ENCODE peak calls at places on chromosomes 4 and X, in eight cellular contexts. T, K, J, L, Y, O, M and D are unnamed samples.

GRCh38 chr4:82431026-82431745 is 796 bp downstream of the ENOPH1 start:
- DNase-seq in L (no peak), Y (no peak), M (no peak), T (peak), K (peak), J (no peak), O (peak), D (peak)

GRCh38 chr4:119977135-119977534 is 89.5 kb downstream of the MAD2L1 start:
- DNase-seq in Y (no peak), M (no peak), L (no peak), T (no peak), O (no peak), J (no peak), K (no peak), D (no peak)

GRCh38 chrX:47927212-47927611 is 76.6 kb downstream of the ZNF182 start:
- DNase-seq in K (no peak), L (no peak), Y (no peak), J (no peak), O (no peak), T (no peak), M (no peak), D (no peak)

GRCh38 chr4:158411180-158411721 is 110.4 kb upstream of the RXFP1 start:
- DNase-seq in M (no peak), K (no peak), L (no peak), Y (no peak), O (no peak), T (no peak), J (no peak), D (no peak)

GRCh38 chr4:88062843-88063242 is 55.4 kb downstream of the PKD2 start:
- DNase-seq in M (no peak), T (no peak), Y (no peak), O (no peak), J (peak), K (no peak), L (no peak), D (no peak)

GRCh38 chrX:12701625-12702024 is 89.6 kb upstream of the PRPS2 start:
- DNase-seq in K (no peak), O (peak), M (peak), T (peak), J (peak), Y (peak), L (peak), D (peak)

GRCh38 chrX:147174596-147174995 is 360.1 kb upstream of the CXorf51A start:
- DNase-seq in Y (no peak), K (no peak), L (no peak), M (no peak), O (no peak), T (no peak), J (no peak), D (no peak)

GRCh38 chrX:134537179-134537945 is 77.4 kb downstream of the HPRT1 start:
- DNase-seq in J (peak), K (no peak), Y (peak), L (no peak), T (peak), O (no peak), M (no peak), D (no peak)

GRCh38 chr4:52249583-52249982 is 198.5 kb downstream of the SPATA18 start:
- DNase-seq in M (no peak), O (no peak), T (no peak), J (no peak), L (no peak), K (no peak), Y (no peak), D (no peak)

GRCh38 chr4:26459756-26460530 is 30.3 kb downstream of the CCKAR start:
- DNase-seq in O (no peak), J (no peak), Y (no peak), T (no peak), L (no peak), K (no peak), M (no peak), D (no peak)

GRCh38 chrX:135707880-135708279 is 5.6 kb upstream of the CT45A1 start:
- DNase-seq in K (no peak), M (no peak), O (peak), T (peak), J (peak), Y (peak), L (peak), D (no peak)

GRCh38 chr4:156335721-156336120 is 382.1 kb upstream of the CTSO start:
- DNase-seq in K (no peak), L (no peak), O (no peak), T (no peak), Y (no peak), M (no peak), J (no peak), D (no peak)

GRCh38 chr4:55444822-55445221 is 49.1 kb downstream of the TMEM165 start:
- DNase-seq in O (no peak), K (no peak), Y (peak), T (no peak), L (peak), J (peak), M (no peak), D (no peak)

GRCh38 chr4:6695660-6696581 is 2.2 kb downstream of the S100P start:
- DNase-seq in K (peak), J (peak), M (no peak), O (peak), Y (no peak), T (peak), L (no peak), D (peak)

GRCh38 chrX:19532709-19533108 is 17.4 kb upstream of the MAP3K15 start:
- DNase-seq in M (no peak), L (no peak), O (no peak), K (no peak), T (no peak), J (no peak), Y (no peak), D (no peak)

GRCh38 chr4:129403848-129404247 is 307.9 kb downstream of the C4orf33 start:
- DNase-seq in Y (no peak), O (no peak), L (no peak), J (no peak), T (no peak), M (no peak), K (no peak), D (no peak)

GRCh38 chr4:717601-718320 is 12.1 kb downstream of the PCGF3 start:
- DNase-seq in K (no peak), M (no peak), T (no peak), L (no peak), Y (no peak), J (no peak), O (no peak), D (no peak)

GRCh38 chr4:19319607-19320006 is 932.1 kb upstream of the SLIT2 start:
- DNase-seq in M (no peak), T (no peak), J (no peak), O (no peak), L (no peak), K (no peak), Y (no peak), D (no peak)

GRCh38 chr4:85658766-85659439 is 184.0 kb downstream of the ARHGAP24 start:
- DNase-seq in J (no peak), T (no peak), Y (no peak), L (no peak), M (no peak), K (no peak), O (peak), D (no peak)

DNA sequence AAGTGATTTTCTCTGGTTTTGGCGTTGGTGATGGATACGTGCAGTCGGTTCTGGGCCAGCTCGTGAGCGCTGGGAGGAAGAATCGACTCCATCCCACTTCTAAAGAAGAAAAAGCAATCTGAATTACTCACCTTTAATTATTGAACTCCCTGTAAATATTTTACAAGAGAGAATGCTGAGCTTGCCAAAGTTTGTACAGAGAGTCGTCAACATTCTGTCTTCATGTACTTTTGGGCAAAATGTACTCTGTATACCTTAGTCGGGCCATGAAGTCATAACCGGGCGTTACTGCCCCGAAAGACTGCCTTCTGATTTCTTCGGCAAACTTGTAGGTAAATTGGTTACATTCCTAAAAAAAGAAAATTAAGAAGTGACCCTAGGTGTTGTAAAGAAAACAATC is 5.5 kb downstream of the PNPLA4 start:
- DNase-seq in K (no peak), L (no peak), M (no peak), Y (no peak), O (no peak), J (no peak), T (no peak), D (no peak)
- TF ChIP-seq POLR2AphosphoS5 in K (no peak), L (no peak), M (no peak), Y (no peak), O (no peak), J (no peak), T (no peak), D (no peak)

GRCh38 chr4:165331823-165332222 is 4.4 kb downstream of the MSMO1 start:
- DNase-seq in J (no peak), Y (peak), O (no peak), T (no peak), M (no peak), K (no peak), L (no peak), D (no peak)
- H3K4me3 ChIP-seq in J (peak), Y (peak), O (peak), T (no peak), M (no peak), K (no peak), L (peak), D (no peak)

DNA sequence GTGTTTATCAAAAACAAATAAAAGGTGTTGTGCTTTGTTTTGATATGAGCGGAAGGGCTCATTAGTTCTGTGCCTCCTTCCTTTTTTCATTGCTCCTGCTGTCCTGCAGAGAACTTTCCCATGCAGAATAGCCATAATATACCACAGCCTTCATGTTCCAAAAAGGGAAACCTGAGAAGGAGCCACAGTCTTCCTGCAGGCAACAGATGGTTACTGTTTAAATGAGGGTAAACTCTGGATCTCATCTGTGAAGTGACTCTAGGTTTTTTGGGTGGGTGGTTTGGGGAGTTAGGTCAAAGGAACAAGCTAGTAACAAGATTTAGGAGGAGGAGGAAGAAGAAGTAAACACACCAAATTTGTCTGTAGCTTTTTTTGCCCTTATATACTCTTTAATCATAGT is 131.8 kb downstream of the BMPR1B start:
- DNase-seq in M (no peak), Y (no peak), K (no peak), T (no peak), J (no peak), L (no peak), O (no peak), D (no peak)
- H3K27ac ChIP-seq in M (no peak), Y (no peak), K (no peak), T (no peak), J (no peak), L (no peak), O (no peak), D (no peak)

GRCh38 chr4:3516061-3516835 is 16.0 kb downstream of the LRPAP1 start:
- DNase-seq in Y (no peak), L (no peak), O (no peak), M (no peak), J (no peak), K (no peak), T (no peak), D (no peak)
- TF ChIP-seq POLR2AphosphoS5 in Y (no peak), L (no peak), O (no peak), M (no peak), J (no peak), K (no peak), T (no peak), D (no peak)